ENCODE peak calls at places on chromosomes 13 and 19, in five cellular contexts. I is neural crest cell, L is lung, G is pancreas, M is NCI-H1105 treated with DMSO at 0.1 percent for 48 hours. N is an unnamed sample.

GRCh38 chr13:27276188-27276587 is 5.6 kb downstream of the RASL11A start:
- DNase-seq in I (no peak), L (no peak), G (no peak), M (no peak), N (no peak)

GRCh38 chr13:65342938-65343337 is 1887.2 kb downstream of the PCDH9 start:
- DNase-seq in I (no peak), L (no peak), G (no peak), M (no peak), N (no peak)

GRCh38 chr13:105991622-105992254 is 543.7 kb downstream of the EFNB2 start:
- DNase-seq in I (no peak), L (peak), G (peak), M (no peak), N (peak)

GRCh38 chr19:54463531-54464043 is at the start of gene LENG9:
- DNase-seq in I (peak), L (peak), G (peak), M (peak), N (peak)

GRCh38 chr13:23323946-23324709 is 109.4 kb downstream of the SACS start:
- DNase-seq in I (no peak), L (no peak), G (no peak), M (no peak), N (peak)

GRCh38 chr13:98688373-98688772 is 64.1 kb downstream of the SLC15A1 start:
- DNase-seq in I (no peak), L (no peak), G (no peak), M (no peak), N (no peak)

GRCh38 chr13:112761701-112762689 is 72.2 kb downstream of the ATP11A start:
- DNase-seq in I (no peak), L (peak), G (no peak), M (no peak), N (no peak)

GRCh38 chr13:109862627-109863026 is 76.2 kb upstream of the IRS2 start:
- DNase-seq in I (no peak), L (peak), G (no peak), M (no peak), N (peak)

GRCh38 chr13:65488606-65489005 is 1741.5 kb downstream of the PCDH9 start:
- DNase-seq in I (no peak), L (no peak), G (peak), M (no peak), N (no peak)

GRCh38 chr13:77460195-77460594 is 75.3 kb upstream of the SCEL start:
- DNase-seq in I (no peak), L (peak), G (no peak), M (no peak), N (peak)

GRCh38 chr13:26380930-26381329 is 127.0 kb downstream of the CDK8 start:
- DNase-seq in I (no peak), L (no peak), G (no peak), M (no peak), N (no peak)

N was measured in PC-3.